ENCODE peak calls at places on chromosomes 4 and X, in four cellular contexts. Q is left lung; C is fibroblast of the aortic adventitia; A is activated CD4-positive, alpha-beta T cell treated with anti-CD3 and anti-CD28 coated beads for 4 hours. J is an unnamed sample.

GRCh38 chr4:1447676-1448588 is 41.7 kb upstream of the NKX1-1 start:
- DNase-seq in Q (no peak), C (no peak), A (no peak), J (no peak)

GRCh38 chrX:22758807-22759481 is 240.8 kb upstream of the DDX53 start:
- DNase-seq in Q (no peak), C (no peak), A (no peak), J (no peak)

GRCh38 chr4:54229631-54230478 is 762 bp downstream of the PDGFRA start:
- DNase-seq in Q (no peak), C (peak; percentile 82), A (no peak), J (peak; percentile 72)

GRCh38 chr4:70948665-70949284 is 44.7 kb upstream of the DCK start:
- DNase-seq in Q (no peak), C (no peak), A (no peak), J (no peak)

GRCh38 chr4:120918788-120919187 is 3.7 kb downstream of the PRDM5 start:
- DNase-seq in Q (peak; percentile 56), C (peak; percentile 68), A (no peak), J (no peak)

GRCh38 chr4:2388430-2389182 is 29.8 kb downstream of the ZFYVE28 start:
- DNase-seq in Q (no peak), C (peak; percentile 47), A (no peak), J (no peak)

GRCh38 chr4:77777135-77777777 is 41.9 kb downstream of the CNOT6L start:
- DNase-seq in Q (no peak), C (peak; percentile 30), A (no peak), J (no peak)

GRCh38 chr4:79331126-79331876 is 5.4 kb upstream of the NAA11 start:
- DNase-seq in Q (no peak), C (peak; percentile 10), A (no peak), J (no peak)

GRCh38 chr4:54937501-54937900 is 187.9 kb downstream of the KDR start:
- DNase-seq in Q (no peak), C (no peak), A (no peak), J (no peak)

GRCh38 chr4:56782019-56782418 is 39.5 kb downstream of the SPINK2 start:
- DNase-seq in Q (no peak), C (no peak), A (no peak), J (no peak)